ENCODE peak calls at places on chromosome 11, in six cellular contexts. D is left lung, G is hepatocyte, X is stomach, T is IMR-90, L is transverse colon. F is an unnamed sample.

GRCh38 chr11:134950692-134951304 is 538.8 kb upstream of the B3GAT1 start:
- DNase-seq in D (no peak), G (no peak), X (no peak), T (peak; percentile 75), L (no peak), F (peak; percentile 63)

GRCh38 chr11:72072348-72072747 is 8.0 kb downstream of the NUMA1 start:
- DNase-seq in D (no peak), G (peak; percentile 48), X (no peak), T (peak; percentile 82), L (no peak), F (no peak)

GRCh38 chr11:128603752-128604472 is 16.6 kb upstream of the ETS1 start:
- DNase-seq in D (no peak), G (no peak), X (no peak), T (no peak), L (no peak), F (no peak)

GRCh38 chr11:27710536-27710935 is 10.3 kb upstream of the BDNF start:
- DNase-seq in D (no peak), G (no peak), X (no peak), T (peak; percentile 85), L (no peak), F (no peak)

GRCh38 chr11:28910926-28911325 is 802.7 kb downstream of the METTL15 start:
- DNase-seq in D (no peak), G (no peak), X (no peak), T (peak; percentile 44), L (no peak), F (no peak)

GRCh38 chr11:76615950-76616349 is 54.6 kb downstream of the LRRC32 start:
- DNase-seq in D (peak; percentile 31), G (no peak), X (peak; percentile 83), T (peak; percentile 38), L (peak; percentile 79), F (no peak)

GRCh38 chr11:133983660-133984316 is 27.0 kb upstream of the IGSF9B start:
- DNase-seq in D (no peak), G (no peak), X (no peak), T (no peak), L (no peak), F (no peak)

GRCh38 chr11:123547180-123547579 is 107.2 kb downstream of the SCN3B start:
- DNase-seq in D (no peak), G (no peak), X (no peak), T (no peak), L (no peak), F (no peak)

GRCh38 chr11:1401656-1402221 is 12.0 kb downstream of the BRSK2 start:
- DNase-seq in D (peak; percentile 64), G (peak; percentile 89), X (peak; percentile 66), T (peak; percentile 48), L (peak; percentile 59), F (peak; percentile 93)

DNA sequence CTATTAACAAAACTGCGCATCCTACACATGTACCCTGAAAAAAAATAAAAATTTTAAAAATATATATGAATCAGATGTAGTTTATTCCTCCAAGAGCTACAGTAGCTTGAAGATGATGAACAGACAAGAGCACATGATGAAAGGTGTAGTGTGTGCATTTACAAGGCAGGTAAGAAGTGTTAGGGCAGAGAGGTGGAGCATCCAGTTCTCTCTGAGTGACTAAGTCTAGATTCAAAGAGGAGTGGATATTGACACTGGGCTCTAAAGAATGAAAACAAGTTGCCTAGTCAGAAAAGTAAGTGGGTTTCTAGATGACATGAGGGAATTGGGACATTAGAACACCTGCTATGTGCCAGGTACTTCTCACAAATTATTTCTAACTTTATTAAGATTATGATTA is 76.0 kb upstream of the CARD18 start:
- DNase-seq in D (no peak), G (no peak), X (no peak), T (no peak), L (no peak), F (no peak)
- TF ChIP-seq CTCF in D (no peak), G (no peak), X (no peak), T (no peak), L (no peak), F (no peak)

GRCh38 chr11:7548659-7549283 is 35.0 kb downstream of the PPFIBP2 start:
- DNase-seq in D (no peak), G (peak; percentile 47), X (peak; percentile 64), T (no peak), L (peak; percentile 66), F (no peak)
- TF ChIP-seq CTCF in D (no peak), G (peak; percentile 39), X (peak; percentile 27), T (no peak), L (peak; percentile 56), F (peak; percentile 11)

DNA sequence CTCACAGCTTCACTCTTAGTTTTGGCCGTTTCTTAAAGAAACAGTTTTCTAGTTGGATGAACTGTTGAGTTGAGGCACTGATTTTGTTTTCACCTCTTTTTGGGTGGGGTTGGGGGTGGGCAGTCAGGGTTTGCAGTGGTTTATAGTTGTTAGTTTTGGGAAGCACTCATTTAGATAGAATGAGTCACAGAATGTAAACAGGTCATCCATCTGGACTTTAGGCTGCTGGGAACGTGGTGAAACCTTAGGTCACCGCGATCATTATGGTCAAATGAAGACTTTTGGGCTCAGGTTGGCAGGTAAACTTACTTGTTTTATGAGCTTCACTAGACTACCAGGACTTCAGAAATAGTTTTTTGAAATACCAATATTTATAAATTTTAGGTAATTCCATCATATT is 48.4 kb downstream of the CSTPP1 start:
- DNase-seq in D (no peak), G (no peak), X (no peak), T (peak; percentile 19), L (no peak), F (no peak)
- TF ChIP-seq CTCF in D (no peak), G (no peak), X (no peak), T (no peak), L (no peak), F (no peak)

GRCh38 chr11:87307101-87307500 is 269.4 kb downstream of the TMEM135 start:
- DNase-seq in D (no peak), G (no peak), X (no peak), T (no peak), L (no peak), F (no peak)
- TF ChIP-seq CTCF in D (no peak), G (no peak), X (no peak), T (no peak), L (no peak), F (no peak)